ENCODE peak calls at places on chromosomes 16 and 17, in ten cellular contexts. J is bronchial epithelial cell, N is sigmoid colon, Q is HCT116, H is NT2/D1, K is mammary epithelial cell, C is kidney epithelial cell, F is PC-3, O is HL-60, R is colonic mucosa. S is an unnamed sample. For H3K27me3, the result is how much of the 10 kb centered on the place peaks cover.

GRCh38 chr17:63544467-63545301 is 5.6 kb upstream of the DCAF7 start:
- DNase-seq in Q (no peak), J (no peak), K (no peak), F (no peak), N (no peak), H (no peak), O (no peak), R (no peak), C (no peak), S (no peak)

GRCh38 chr16:29765167-29766032 is 12.7 kb upstream of the ZG16 start:
- DNase-seq in O (no peak), F (peak), N (no peak), H (no peak), C (no peak), Q (peak), R (peak), K (no peak), J (no peak), S (no peak)

GRCh38 chr17:71910002-71910401 is 210.8 kb upstream of the SOX9 start:
- DNase-seq in K (no peak), R (no peak), C (no peak), Q (no peak), J (no peak), N (no peak), H (no peak), O (no peak), F (no peak), S (no peak)

GRCh38 chr17:42135664-42136653 is 13.4 kb downstream of the HSPB9 start:
- DNase-seq in O (peak), H (no peak), Q (peak), R (peak), K (peak), N (peak), F (no peak), J (peak), C (no peak), S (no peak)

GRCh38 chr17:7348478-7349242 is 3.3 kb upstream of the KCTD11 start:
- DNase-seq in K (no peak), N (no peak), R (no peak), J (peak), C (no peak), F (no peak), O (no peak), H (no peak), Q (no peak), S (no peak)

GRCh38 chr16:69937465-69937951 is 13.6 kb upstream of the CLEC18A start:
- DNase-seq in N (no peak), H (no peak), C (no peak), O (no peak), R (no peak), K (no peak), J (no peak), F (peak), Q (no peak), S (no peak)

GRCh38 chr17:32483451-32484019 is 3.3 kb upstream of the CDK5R1 start:
- DNase-seq in R (peak), K (no peak), J (peak), O (no peak), H (peak), N (peak), F (peak), C (no peak), Q (no peak), S (peak)

GRCh38 chr16:35492225-35492624 is 2032.8 kb downstream of the TP53TG3F start:
- DNase-seq in Q (no peak), R (no peak), H (peak), J (no peak), K (no peak), C (no peak), N (no peak), O (no peak), F (no peak), S (no peak)

GRCh38 chr16:17313085-17313611 is 157.6 kb downstream of the XYLT1 start:
- DNase-seq in K (peak), H (no peak), N (peak), J (no peak), Q (no peak), O (no peak), F (no peak), C (no peak), R (peak), S (no peak)

GRCh38 chr17:31588034-31588433 is 196.6 kb downstream of the RAB11FIP4 start:
- DNase-seq in N (peak), O (no peak), Q (no peak), F (no peak), R (no peak), K (no peak), H (no peak), C (no peak), J (no peak), S (no peak)

GRCh38 chr17:82241926-82242697 is 13.3 kb downstream of the SLC16A3 start:
- DNase-seq in J (peak), O (peak), R (no peak), Q (no peak), H (no peak), F (peak), N (peak), C (no peak), K (no peak), S (no peak)

GRCh38 chr17:81934098-81934757 is 2.9 kb downstream of the PYCR1 start:
- DNase-seq in N (no peak), H (no peak), Q (no peak), O (no peak), J (no peak), C (no peak), R (no peak), K (no peak), F (no peak), S (no peak)

DNA sequence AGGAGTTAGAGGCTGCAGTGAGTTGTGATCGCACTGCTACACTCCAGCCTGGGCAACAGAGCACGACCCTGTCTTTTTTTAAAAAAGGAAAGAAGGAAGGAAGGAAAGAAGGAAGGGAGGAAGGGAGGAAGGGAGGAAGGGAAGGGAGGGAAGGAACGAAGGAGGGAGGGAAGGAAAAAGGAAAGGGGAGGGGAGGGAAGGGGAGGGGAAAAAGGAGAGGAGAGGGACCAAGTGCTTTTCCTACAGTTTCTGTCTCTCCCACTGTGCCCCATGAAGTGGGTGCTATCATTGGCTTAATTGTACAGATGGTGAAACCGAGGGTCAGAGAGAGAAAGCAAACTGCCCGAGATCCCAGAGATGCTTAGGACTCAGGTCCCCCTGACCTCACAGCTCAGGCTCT is 57.6 kb downstream of the SOCS1 start:
- DNase-seq in F (no peak), K (no peak), N (no peak), J (no peak), O (no peak), R (no peak), H (no peak), Q (no peak), C (no peak), S (no peak)
- H3K4me3 ChIP-seq in F (peak), K (no peak), N (no peak), J (no peak), O (no peak), R (no peak), H (no peak), Q (no peak), C (no peak), S (no peak)

GRCh38 chr17:44655983-44656700 is at the start of gene MEIOC:
- DNase-seq in H (peak), O (peak), N (no peak), Q (no peak), K (peak), J (no peak), C (no peak), R (no peak), F (no peak), S (no peak)
- H3K27me3 ChIP-seq in H (under half), O (under half), N (under half), Q (under half), K (under half), J (under half), C (under half), R (under half), F (under half), S (under half)

GRCh38 chr17:48593126-48593829 is at the start of gene HOXB5:
- DNase-seq in K (no peak), O (no peak), N (no peak), R (no peak), H (no peak), Q (no peak), F (no peak), C (no peak), J (no peak), S (no peak)
- H3K4me3 ChIP-seq in K (peak), O (no peak), N (peak), R (peak), H (peak), Q (no peak), F (peak), C (peak), J (no peak), S (no peak)

GRCh38 chr17:43344700-43345099 is 54.1 kb upstream of the ARL4D start:
- DNase-seq in R (no peak), K (no peak), O (no peak), C (no peak), N (no peak), Q (no peak), J (no peak), F (no peak), H (no peak), S (no peak)
- H3K27me3 ChIP-seq in R (under half), K (under half), O (under half), C (under half), N (under half), Q (under half), J (under half), F (under half), H (under half), S (under half)

GRCh38 chr16:684961-685696 is 995 bp upstream of the JMJD8 start:
- DNase-seq in Q (no peak), O (peak), K (no peak), H (no peak), R (no peak), N (peak), F (no peak), J (no peak), C (no peak), S (no peak)

GRCh38 chr16:682493-683395 is 1.4 kb downstream of the JMJD8 start:
- DNase-seq in K (no peak), F (no peak), R (no peak), J (no peak), N (peak), O (no peak), Q (no peak), H (no peak), C (no peak), S (no peak)

GRCh38 chr16:684067-684794 is at the start of gene JMJD8:
- DNase-seq in H (peak), J (peak), N (peak), K (peak), F (peak), C (peak), Q (peak), O (peak), R (peak), S (peak)

GRCh38 chr16:681746-682427 is 1.7 kb downstream of the STUB1 start:
- DNase-seq in N (no peak), K (no peak), Q (no peak), R (no peak), J (no peak), C (no peak), H (no peak), F (peak), O (no peak), S (no peak)

GRCh38 chr16:683396-684066 is 603 bp downstream of the JMJD8 start:
- DNase-seq in C (no peak), N (no peak), K (peak), J (no peak), Q (no peak), O (no peak), F (no peak), R (no peak), H (no peak), S (peak)
- H3K4me3 ChIP-seq in C (peak), N (peak), K (peak), J (peak), Q (peak), O (peak), F (peak), R (peak), H (peak), S (peak)

DNA sequence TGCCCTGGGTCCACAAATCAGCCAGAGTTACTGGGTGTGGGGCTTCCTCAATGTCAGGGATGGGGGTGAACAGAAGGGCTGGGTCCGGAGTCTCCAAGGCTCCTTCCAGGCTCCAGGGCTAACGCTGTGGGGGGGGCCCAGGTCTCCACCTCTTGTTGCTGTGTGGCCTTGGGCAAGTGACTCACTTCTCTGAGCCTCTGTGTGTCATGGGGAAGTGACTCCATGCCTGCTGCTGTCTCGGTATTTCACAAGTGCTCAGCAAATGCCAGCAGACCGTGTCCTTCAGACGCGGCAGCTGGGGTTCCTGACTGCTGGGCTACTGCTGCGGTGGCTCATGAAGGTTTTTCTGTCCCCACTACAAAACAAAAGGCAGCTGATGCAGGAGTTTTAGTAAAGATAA is 26.6 kb downstream of the JPH3 start:
- DNase-seq in F (peak), K (peak), Q (no peak), N (no peak), C (peak), R (no peak), J (peak), H (no peak), O (no peak), S (peak)
- H3K27me3 ChIP-seq in F (under half), K (under half), Q (under half), N (under half), C (under half), R (under half), J (under half), H (under half), O (under half), S (under half)

GRCh38 chr17:74288785-74289184 is 14.8 kb downstream of the DNAI2 start:
- DNase-seq in H (no peak), O (no peak), R (no peak), F (peak), K (peak), C (no peak), J (peak), N (no peak), Q (no peak), S (no peak)

GRCh38 chr17:74290340-74290739 is 16.3 kb downstream of the DNAI2 start:
- DNase-seq in R (no peak), C (no peak), J (peak), Q (no peak), O (no peak), N (no peak), H (no peak), F (no peak), K (no peak), S (no peak)

GRCh38 chr17:74295625-74296547 is 21.9 kb downstream of the DNAI2 start:
- DNase-seq in C (no peak), F (peak), Q (no peak), O (no peak), K (peak), N (no peak), H (no peak), J (peak), R (no peak), S (no peak)

GRCh38 chr17:74289688-74290087 is 15.7 kb downstream of the DNAI2 start:
- DNase-seq in C (no peak), K (no peak), J (no peak), Q (no peak), H (no peak), O (no peak), N (no peak), F (no peak), R (no peak), S (no peak)

GRCh38 chr17:74292495-74292894 is 18.5 kb downstream of the DNAI2 start:
- DNase-seq in N (no peak), O (no peak), Q (no peak), C (no peak), R (no peak), H (no peak), F (no peak), J (no peak), K (no peak), S (no peak)
- H3K4me3 ChIP-seq in N (no peak), O (no peak), Q (no peak), C (no peak), R (no peak), H (no peak), F (no peak), J (no peak), K (no peak), S (no peak)

S was measured in Karpas-422.